ENCODE peak calls at places on chromosome 18, in four cellular contexts. L, R, S and H are unnamed samples.

GRCh38 chr18:45106331-45106774 is 425.7 kb downstream of the SETBP1 start:
- DNase-seq in R (peak; percentile 26), L (no peak), S (no peak), H (no peak)

GRCh38 chr18:54849683-54850082 is 21.4 kb downstream of the RAB27B start:
- DNase-seq in S (no peak), R (no peak), L (no peak), H (no peak)

GRCh38 chr18:50282521-50283335 is 1.4 kb upstream of the MBD1 start:
- DNase-seq in R (no peak), L (peak; percentile 85), S (no peak), H (peak; percentile 69)

GRCh38 chr18:13137041-13137938 is 81.3 kb upstream of the LDLRAD4 start:
- DNase-seq in L (peak; percentile 77), S (peak; percentile 26), R (no peak), H (peak; percentile 79)

GRCh38 chr18:59628995-59629394 is 68.2 kb downstream of the CCBE1 start:
- DNase-seq in S (no peak), R (no peak), L (no peak), H (no peak)

GRCh38 chr18:44896817-44897216 is 216.1 kb downstream of the SETBP1 start:
- DNase-seq in S (no peak), L (no peak), R (no peak), H (no peak)

GRCh38 chr18:41391616-41392610 is 563.1 kb upstream of the PIK3C3 start:
- DNase-seq in L (peak; percentile 48), S (peak; percentile 7), R (no peak), H (peak; percentile 69)

GRCh38 chr18:50127516-50128229 is 67.3 kb downstream of the MYO5B start:
- DNase-seq in S (no peak), L (no peak), R (no peak), H (no peak)

GRCh38 chr18:30280861-30281470 is 761.6 kb downstream of the DSC3 start:
- DNase-seq in L (no peak), S (no peak), R (peak; percentile 8), H (no peak)

GRCh38 chr18:48736316-48736715 is 197.5 kb downstream of the CTIF start:
- DNase-seq in S (no peak), R (no peak), L (peak; percentile 12), H (no peak)

GRCh38 chr18:56021814-56022205 is 433.8 kb upstream of the TCF4 start:
- DNase-seq in S (no peak), L (no peak), R (no peak), H (no peak)

GRCh38 chr18:815353-815752 is 3.3 kb upstream of the YES1 start:
- DNase-seq in L (no peak), S (no peak), R (no peak), H (no peak)
- H3K36me3 ChIP-seq in L (no peaks in the 10 kb centered on the region), S (no peaks in the 10 kb centered on the region), R (no peaks in the 10 kb centered on the region), H (no peaks in the 10 kb centered on the region)

GRCh38 chr18:58385472-58385871 is 243.4 kb downstream of the ALPK2 start:
- DNase-seq in L (no peak), R (no peak), S (no peak), H (no peak)
- H3K36me3 ChIP-seq in L (peaks cover 63% of the 10 kb centered on the region), R (peaks cover 2% of the 10 kb centered on the region), S (peaks cover 4% of the 10 kb centered on the region), H (peaks cover 59% of the 10 kb centered on the region)

DNA sequence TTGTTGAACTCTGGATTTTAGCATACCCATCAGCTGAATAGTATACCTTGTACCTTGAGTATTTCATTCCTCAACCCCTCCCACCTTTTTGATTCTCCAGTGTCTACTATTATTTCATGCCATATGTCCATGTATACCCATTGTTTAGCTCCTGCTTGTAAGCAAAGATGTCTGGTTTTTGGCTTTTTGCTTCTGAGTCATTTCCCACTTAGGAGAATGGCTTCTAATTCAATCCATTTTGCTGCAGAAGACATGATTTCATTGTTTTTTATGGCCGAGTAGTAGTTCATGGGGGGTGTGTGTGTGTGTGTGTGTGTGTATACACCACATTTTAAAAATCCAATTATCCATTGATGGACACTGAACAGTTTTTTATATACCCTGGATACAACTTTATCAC is 24.3 kb upstream of the MOCOS start:
- DNase-seq in R (no peak), S (no peak), L (no peak), H (no peak)
- H3K36me3 ChIP-seq in R (peaks cover 22% of the 10 kb centered on the region), S (peaks cover 99% of the 10 kb centered on the region), L (peaks cover 37% of the 10 kb centered on the region), H (peaks cover 84% of the 10 kb centered on the region)

GRCh38 chr18:77069482-77069881 is 63.1 kb downstream of the MBP start:
- DNase-seq in S (no peak), L (no peak), R (no peak), H (no peak)

GRCh38 chr18:77069931-77070330 is 62.7 kb downstream of the MBP start:
- DNase-seq in R (no peak), L (no peak), S (no peak), H (no peak)

GRCh38 chr18:77068890-77069312 is 63.7 kb downstream of the MBP start:
- DNase-seq in S (no peak), R (no peak), L (no peak), H (no peak)

GRCh38 chr18:77067315-77068061 is 65.1 kb downstream of the MBP start:
- DNase-seq in L (no peak), S (no peak), R (peak; percentile 49), H (peak; percentile 86)

DNA sequence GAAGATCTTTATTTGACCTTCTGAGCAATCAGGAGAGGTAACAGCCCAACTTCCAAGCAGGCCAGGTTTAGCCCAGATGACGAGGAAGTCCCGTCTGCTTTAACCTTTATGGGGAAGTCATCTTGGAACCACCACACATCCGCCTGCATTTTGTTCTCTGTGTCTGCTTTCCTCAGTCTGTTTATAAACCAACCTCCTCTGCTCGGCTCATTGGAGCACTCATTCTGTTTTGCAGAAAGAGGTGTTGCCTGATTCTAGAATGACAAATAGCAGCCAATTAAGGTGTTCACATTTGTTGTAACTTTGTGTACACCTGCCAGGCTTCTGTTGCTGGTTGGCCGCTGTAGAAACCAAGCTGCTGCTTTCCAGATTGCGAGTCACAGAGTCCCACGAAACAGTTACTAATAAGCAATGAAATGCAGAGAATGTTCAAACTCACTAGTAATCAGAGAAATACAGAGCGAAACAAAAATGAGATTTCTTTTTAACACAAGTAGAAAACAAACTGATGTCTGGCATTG is 64.2 kb downstream of the MBP start:
- DNase-seq in R (no peak), S (no peak), L (no peak), H (no peak)
- H3K36me3 ChIP-seq in R (no peaks in the 10 kb centered on the region), S (no peaks in the 10 kb centered on the region), L (no peaks in the 10 kb centered on the region), H (no peaks in the 10 kb centered on the region)

GRCh38 chr18:63154350-63155152 is 165.0 kb downstream of the BCL2 start:
- DNase-seq in L (no peak), R (no peak), S (no peak), H (no peak)
- H3K36me3 ChIP-seq in L (no peaks in the 10 kb centered on the region), R (no peaks in the 10 kb centered on the region), S (no peaks in the 10 kb centered on the region), H (no peaks in the 10 kb centered on the region)